ENCODE peak calls at places on chromosomes 16 and 17, in four cellular contexts. I is NCI-H1092, E is GM23248, C is testis. A is an unnamed sample.
A peak's percentile ranks its signal among the peaks of the same experiment; 100 is the strongest.

GRCh38 chr16:85142129-85142513 is 29.8 kb upstream of the CIBAR2 start:
- DNase-seq in I (no peak), E (no peak), C (no peak), A (no peak)

GRCh38 chr17:40646791-40647548 is 648 bp downstream of the SMARCE1 start:
- DNase-seq in I (no peak), E (peak; percentile 71), C (peak; percentile 52), A (peak; percentile 12)

GRCh38 chr17:71335212-71335611 is 785.6 kb upstream of the SOX9 start:
- DNase-seq in I (no peak), E (peak; percentile 23), C (no peak), A (no peak)

GRCh38 chr17:78341559-78342437 is 18.1 kb downstream of the SOCS3 start:
- DNase-seq in I (no peak), E (peak; percentile 93), C (peak; percentile 66), A (no peak)

GRCh38 chr17:9021985-9022552 is 759 bp downstream of the NTN1 start:
- DNase-seq in I (no peak), E (peak; percentile 62), C (peak; percentile 22), A (no peak)

GRCh38 chr16:1818873-1819525 is 7.6 kb downstream of the HAGH start:
- DNase-seq in I (no peak), E (no peak), C (no peak), A (no peak)

GRCh38 chr16:66996324-66996982 is 8.1 kb downstream of the CES4A start:
- DNase-seq in I (no peak), E (peak; percentile 90), C (no peak), A (no peak)

GRCh38 chr16:22210854-22211253 is 4.8 kb downstream of the EEF2K start:
- DNase-seq in I (no peak), E (no peak), C (no peak), A (no peak)

GRCh38 chr17:4340914-4341615 is 25.4 kb downstream of the UBE2G1 start:
- DNase-seq in I (no peak), E (peak; percentile 78), C (no peak), A (no peak)

GRCh38 chr16:51154271-51155171 is 3.5 kb upstream of the SALL1 start:
- DNase-seq in I (no peak), E (no peak), C (no peak), A (no peak)

GRCh38 chr16:89821438-89822187 is 5.2 kb upstream of the FANCA start:
- DNase-seq in I (no peak), E (no peak), C (no peak), A (no peak)

GRCh38 chr17:76385892-76386786 is 1.7 kb downstream of the SPHK1 start:
- DNase-seq in I (peak; percentile 43), E (peak; percentile 92), C (peak; percentile 81), A (peak; percentile 50)

GRCh38 chr17:83079340-83079747 is at the start of gene METRNL:
- DNase-seq in I (no peak), E (peak; percentile 90), C (peak; percentile 86), A (no peak)

GRCh38 chr17:2177235-2177811 is 122.4 kb downstream of the HIC1 start:
- DNase-seq in I (no peak), E (peak; percentile 30), C (no peak), A (no peak)

GRCh38 chr17:73163043-73163442 is 1.8 kb upstream of the SSTR2 start:
- DNase-seq in I (no peak), E (no peak), C (no peak), A (no peak)

GRCh38 chr17:32117399-32117798 is 24.9 kb upstream of the RHOT1 start:
- DNase-seq in I (no peak), E (no peak), C (no peak), A (no peak)

GRCh38 chr17:41734139-41734948 is at the start of gene HAP1:
- DNase-seq in I (no peak), E (peak; percentile 40), C (peak; percentile 65), A (no peak)

GRCh38 chr16:46743232-46743719 is 4.9 kb downstream of the MYLK3 start:
- DNase-seq in I (no peak), E (peak; percentile 47), C (peak; percentile 60), A (no peak)

GRCh38 chr17:71168083-71168741 is 952.6 kb upstream of the SOX9 start:
- DNase-seq in I (peak; percentile 1), E (no peak), C (no peak), A (no peak)

GRCh38 chr17:2239882-2240430 is 63.6 kb downstream of the SMG6 start:
- DNase-seq in I (no peak), E (peak; percentile 95), C (peak; percentile 46), A (no peak)

GRCh38 chr17:50950002-50950877 is 84.1 kb upstream of the TOB1 start:
- DNase-seq in I (peak; percentile 36), E (peak; percentile 98), C (peak; percentile 79), A (no peak)

GRCh38 chr17:58326609-58327341 is 1.8 kb downstream of the TSPOAP1 start:
- DNase-seq in I (no peak), E (no peak), C (no peak), A (no peak)

GRCh38 chr17:35257080-35257701 is 14.3 kb downstream of the SLFN5 start:
- DNase-seq in I (peak; percentile 12), E (no peak), C (no peak), A (no peak)

GRCh38 chr16:20023190-20023589 is 50.5 kb downstream of the GPR139 start:
- DNase-seq in I (no peak), E (peak; percentile 18), C (no peak), A (no peak)

GRCh38 chr16:74929636-74930035 is 55.3 kb downstream of the WDR59 start:
- DNase-seq in I (no peak), E (no peak), C (no peak), A (no peak)

GRCh38 chr16:54143934-54144333 is 142.7 kb downstream of the IRX3 start:
- DNase-seq in I (no peak), E (no peak), C (no peak), A (no peak)